ENCODE peak calls at places on chromosomes 12 and 14, in seven cellular contexts. V is natural killer cell; Q is D341Med; S is HEK293T; X is hippocampal formation; T is activated CD4-positive, alpha-beta T cell treated with anti-CD3 and anti-CD28 coated beads, Interleukin-2, amount 50 U/mL, for 1 hour; G is NCI-H2171 treated with DMSO at 0.1 percent for 48 hours. Z is an unnamed sample.

GRCh38 chr14:103349982-103350381 is 15.9 kb downstream of the EIF5 start:
- DNase-seq in S (no peak), G (no peak), T (no peak), X (no peak), Q (no peak), V (no peak), Z (no peak)

GRCh38 chr14:23099212-23099861 is 4.0 kb downstream of the C14orf119 start:
- DNase-seq in T (no peak), G (no peak), S (no peak), X (no peak), V (no peak), Q (no peak), Z (no peak)

GRCh38 chr14:61111145-61112130 is 130.4 kb downstream of the SLC38A6 start:
- DNase-seq in G (no peak), X (no peak), V (no peak), T (no peak), Q (no peak), S (no peak), Z (no peak)

GRCh38 chr12:91194500-91194899 is 11.9 kb upstream of the DCN start:
- DNase-seq in S (no peak), V (no peak), Q (no peak), X (no peak), G (no peak), T (no peak), Z (no peak)

GRCh38 chr12:98499668-98500456 is 15.5 kb upstream of the TMPO start:
- DNase-seq in Q (no peak), X (no peak), G (no peak), S (no peak), T (no peak), V (no peak), Z (peak)

GRCh38 chr14:105055736-105056302 is 9.4 kb downstream of the GPR132 start:
- DNase-seq in Q (no peak), S (no peak), T (no peak), V (no peak), X (no peak), G (no peak), Z (no peak)

GRCh38 chr14:103733651-103734050 is 18.0 kb downstream of the ZFYVE21 start:
- DNase-seq in Q (no peak), S (no peak), T (no peak), V (no peak), G (no peak), X (no peak), Z (no peak)

GRCh38 chr12:16224196-16224595 is 53.3 kb downstream of the SLC15A5 start:
- DNase-seq in G (no peak), X (no peak), T (no peak), Q (no peak), V (no peak), S (no peak), Z (no peak)